ENCODE peak calls at places on chromosomes 7 and 10, in nine cellular contexts. F, C, M, V, L, U, Z, T and Y are unnamed samples.

GRCh38 chr7:92934096-92934495 is 97.7 kb upstream of the CDK6 start:
- DNase-seq in C (no peak), U (no peak), F (no peak), V (no peak), L (no peak), T (no peak), Z (no peak), M (no peak), Y (no peak)

GRCh38 chr7:111238891-111239290 is 148.0 kb downstream of the LRRN3 start:
- DNase-seq in T (no peak), Z (no peak), U (peak; percentile 22), M (no peak), V (no peak), L (no peak), C (no peak), F (no peak), Y (no peak)

GRCh38 chr7:68266004-68266579 is 1269.5 kb downstream of the TYW1 start:
- DNase-seq in L (no peak), M (no peak), T (no peak), Z (no peak), F (no peak), U (no peak), V (no peak), C (no peak), Y (no peak)

GRCh38 chr7:74306737-74307469 is 17.7 kb downstream of the CLIP2 start:
- DNase-seq in V (peak; percentile 54), C (peak; percentile 22), L (no peak), U (peak; percentile 85), T (peak; percentile 47), F (peak; percentile 38), Z (no peak), M (peak; percentile 73), Y (peak; percentile 58)

GRCh38 chr7:94655562-94655883 is 410 bp downstream of the SGCE start:
- DNase-seq in Z (no peak), U (no peak), T (no peak), V (no peak), F (no peak), M (no peak), C (peak; percentile 36), L (no peak), Y (no peak)

GRCh38 chr10:93703066-93703465 is 674 bp upstream of the FRA10AC1 start:
- DNase-seq in M (no peak), C (no peak), V (no peak), Z (no peak), U (peak; percentile 2), F (no peak), L (no peak), T (no peak), Y (peak; percentile 14)

GRCh38 chr7:111384065-111384891 is 178.0 kb downstream of the IMMP2L start:
- DNase-seq in L (no peak), V (no peak), T (no peak), M (no peak), U (peak; percentile 73), Z (no peak), C (no peak), F (no peak), Y (no peak)

GRCh38 chr7:142811154-142811737 is 40.5 kb downstream of the PRSS2 start:
- DNase-seq in U (peak; percentile 54), F (no peak), M (no peak), T (no peak), V (no peak), L (no peak), C (peak; percentile 38), Z (peak; percentile 8), Y (no peak)

GRCh38 chr7:132072873-132073272 is 503.4 kb downstream of the PLXNA4 start:
- DNase-seq in V (no peak), T (no peak), U (no peak), L (no peak), F (no peak), M (no peak), C (no peak), Z (no peak), Y (no peak)

GRCh38 chr10:114492351-114493037 is 88.2 kb upstream of the AFAP1L2 start:
- DNase-seq in Z (no peak), C (no peak), M (no peak), F (no peak), L (no peak), T (no peak), U (peak; percentile 34), V (no peak), Y (no peak)

GRCh38 chr10:21517134-21517982 is 8.1 kb downstream of the SKIDA1 start:
- DNase-seq in U (peak; percentile 59), F (no peak), V (peak; percentile 68), T (peak; percentile 47), M (peak; percentile 86), C (peak; percentile 67), Z (no peak), L (no peak), Y (no peak)

GRCh38 chr7:2038876-2039728 is 193.6 kb downstream of the MAD1L1 start:
- DNase-seq in L (no peak), C (no peak), Z (no peak), F (no peak), M (no peak), V (peak; percentile 9), T (no peak), U (no peak), Y (no peak)

GRCh38 chr10:7161484-7162283 is 249.2 kb downstream of the SFMBT2 start:
- DNase-seq in Z (no peak), T (no peak), V (peak; percentile 40), F (no peak), C (peak; percentile 45), L (no peak), U (no peak), M (no peak), Y (no peak)

GRCh38 chr10:61663466-61663865 is 737 bp downstream of the CABCOCO1 start:
- DNase-seq in T (no peak), L (no peak), V (no peak), U (no peak), M (no peak), F (no peak), Z (no peak), C (no peak), Y (no peak)

GRCh38 chr7:140348161-140348849 is 50.0 kb downstream of the SLC37A3 start:
- DNase-seq in F (no peak), L (no peak), V (no peak), C (no peak), M (no peak), T (no peak), U (peak; percentile 65), Z (peak; percentile 34), Y (no peak)

GRCh38 chr10:12628964-12629766 is 279.8 kb downstream of the CAMK1D start:
- DNase-seq in Z (no peak), F (peak; percentile 51), U (no peak), C (no peak), T (no peak), V (no peak), M (no peak), L (no peak), Y (no peak)

DNA sequence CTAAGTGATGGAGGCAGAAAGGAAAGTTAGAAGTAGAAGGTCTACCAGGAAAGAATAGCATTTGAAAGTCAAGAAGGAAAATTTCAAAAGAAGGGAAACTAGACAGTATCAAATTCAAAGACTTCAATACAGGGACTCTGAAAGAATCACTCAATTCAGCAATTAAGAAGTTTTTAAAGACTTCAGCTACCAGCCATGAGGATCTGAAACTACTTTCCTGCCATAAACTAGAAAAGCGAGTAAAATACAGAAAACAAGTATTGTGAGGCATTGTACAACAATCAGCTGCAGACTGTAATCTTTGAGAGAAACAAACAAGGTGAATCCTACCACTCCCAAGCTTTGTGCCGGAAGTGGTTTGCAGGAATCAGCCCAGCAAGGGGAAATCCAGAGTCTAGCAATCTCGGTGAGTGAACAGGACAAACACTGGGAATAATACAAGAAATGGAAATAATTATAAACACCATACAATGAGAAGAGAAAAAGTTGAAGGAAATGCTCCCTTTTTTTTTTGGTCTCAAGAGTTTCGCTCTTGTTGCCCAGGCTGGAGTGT is 62.4 kb downstream of the ARHGAP12 start:
- DNase-seq in L (no peak), C (no peak), U (no peak), F (peak; percentile 26), M (no peak), V (no peak), T (no peak), Z (no peak), Y (no peak)
- H3K27ac ChIP-seq in L (no peak overlapping the region), C (no peak overlapping the region), U (no peak overlapping the region), F (peak overlapping the region; percentile 47), M (peak overlapping the region; percentile 9), V (peak overlapping the region; percentile 13), T (peak overlapping the region; percentile 41), Z (no peak overlapping the region), Y (no peak overlapping the region)

DNA sequence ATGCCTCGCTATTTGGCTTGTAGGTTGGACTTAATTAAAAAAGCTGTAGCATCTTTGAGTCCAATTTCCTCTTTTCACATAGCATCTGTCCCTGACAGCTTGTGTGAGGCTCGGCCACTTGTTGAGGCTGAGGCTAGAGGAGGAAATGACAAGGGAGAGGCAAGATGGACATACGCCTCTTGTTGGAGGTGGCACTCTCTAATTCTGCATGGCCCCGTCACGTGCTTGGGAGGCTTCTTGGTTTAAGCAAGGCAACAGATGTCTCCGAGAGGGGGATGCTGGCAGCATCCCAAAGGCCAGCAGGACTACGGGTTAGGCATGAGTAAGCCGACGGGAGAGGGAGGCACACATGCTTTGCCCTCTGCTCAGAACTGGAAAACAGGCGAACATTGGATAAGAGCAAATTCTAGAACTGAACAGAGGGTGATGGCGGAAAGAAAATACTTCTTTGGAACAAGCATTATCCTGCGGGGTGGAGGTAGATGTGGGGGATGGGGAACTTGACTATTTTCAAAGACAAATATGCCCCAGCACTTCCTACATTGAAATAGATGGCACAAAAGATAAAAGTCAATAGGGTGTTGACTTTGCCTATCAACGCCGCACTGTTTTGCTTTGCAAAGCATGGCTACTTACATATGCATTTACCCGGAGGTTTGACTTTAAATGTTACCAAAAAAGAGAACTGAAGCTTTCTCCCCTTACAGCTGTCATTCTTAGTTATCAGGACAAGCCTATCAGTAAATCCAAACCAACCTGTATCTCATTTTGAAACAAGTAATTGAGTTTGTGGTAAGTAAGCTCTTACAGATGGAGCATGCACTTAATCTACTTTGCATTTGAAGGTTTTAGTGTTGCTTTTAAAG is 94.8 kb downstream of the CHN2 start:
- DNase-seq in U (no peak), M (no peak), C (no peak), Z (no peak), F (peak; percentile 12), L (no peak), V (peak; percentile 46), T (no peak), Y (peak; percentile 67)
- H3K4me3 ChIP-seq in U (no peak overlapping the region), M (no peak overlapping the region), C (no peak overlapping the region), Z (no peak overlapping the region), F (no peak overlapping the region), L (no peak overlapping the region), V (no peak overlapping the region), T (no peak overlapping the region), Y (peak overlapping the region; percentile 49)

GRCh38 chr10:104337985-104338735 is at the start of gene ITPRIP:
- DNase-seq in C (peak; percentile 85), U (peak; percentile 87), L (peak; percentile 60), F (peak; percentile 81), T (peak; percentile 56), M (peak; percentile 88), Z (no peak), V (peak; percentile 74), Y (no peak)
- TF ChIP-seq CTCF in C (no peak), U (no peak), L (no peak), F (peak; percentile 4), T (no peak), M (peak; percentile 32), Z (peak; percentile 36), V (peak; percentile 43), Y (peak; percentile 35)

GRCh38 chr7:32298403-32299132 is 191.6 kb downstream of the LSM5 start:
- DNase-seq in Z (no peak), F (no peak), C (no peak), M (peak; percentile 66), U (no peak), T (no peak), L (no peak), V (peak; percentile 46), Y (no peak)
- H3K27ac ChIP-seq in Z (no peak overlapping the region), F (peak overlapping the region; percentile 17), C (no peak overlapping the region), M (peak overlapping the region; percentile 58), U (no peak overlapping the region), T (no peak overlapping the region), L (no peak overlapping the region), V (peak overlapping the region; percentile 81), Y (no peak overlapping the region)